ENCODE peak calls at places on chromosomes 13 and 19, in four cellular contexts. G, R, K and I are unnamed samples.

GRCh38 chr13:41352935-41353801 is 42.1 kb downstream of the NAA16 start:
- DNase-seq in K (no peak), R (peak), G (peak), I (peak)

GRCh38 chr19:47729799-47730520 is 15.4 kb upstream of the NOP53 start:
- DNase-seq in K (peak), G (peak), R (peak), I (peak)

GRCh38 chr13:98910501-98910951 is 67.3 kb downstream of the DOCK9 start:
- DNase-seq in R (peak), K (no peak), G (peak), I (no peak)

GRCh38 chr13:94311893-94312292 is 167.6 kb downstream of the DCT start:
- DNase-seq in K (no peak), G (no peak), R (no peak), I (no peak)

GRCh38 chr13:111893071-111893606 is 173.8 kb upstream of the SOX1 start:
- DNase-seq in K (peak), R (no peak), G (no peak), I (no peak)

GRCh38 chr13:62320129-62320724 is 904.6 kb upstream of the PCDH20 start:
- DNase-seq in R (peak), G (peak), K (no peak), I (no peak)

GRCh38 chr13:112103971-112104872 is 37.3 kb downstream of the SOX1 start:
- DNase-seq in R (no peak), K (no peak), G (no peak), I (peak)

GRCh38 chr19:41853768-41854167 is 6.3 kb upstream of the RPS19 start:
- DNase-seq in G (no peak), R (no peak), K (no peak), I (no peak)

GRCh38 chr13:44159633-44160279 is 213.9 kb upstream of the SERP2 start:
- DNase-seq in R (peak), G (no peak), K (no peak), I (no peak)

GRCh38 chr19:39563408-39563807 is 23.4 kb upstream of the EID2 start:
- DNase-seq in K (no peak), R (peak), G (peak), I (peak)

GRCh38 chr13:30266751-30267150 is 40.6 kb downstream of the KATNAL1 start:
- DNase-seq in G (no peak), R (no peak), K (no peak), I (no peak)

GRCh38 chr13:108496364-108497215 is 132.8 kb upstream of the MYO16 start:
- DNase-seq in R (no peak), K (no peak), G (peak), I (no peak)

GRCh38 chr19:48633148-48634035 is 3.8 kb downstream of the DBP start:
- DNase-seq in G (no peak), R (no peak), K (no peak), I (peak)

GRCh38 chr19:6527893-6528543 is 2.8 kb upstream of the TNFSF9 start:
- DNase-seq in R (no peak), G (no peak), K (no peak), I (no peak)

GRCh38 chr13:27341616-27342015 is 71.0 kb downstream of the RASL11A start:
- DNase-seq in K (no peak), R (no peak), G (peak), I (no peak)

GRCh38 chr19:17306285-17306714 is 628 bp downstream of the MRPL34 start:
- DNase-seq in G (no peak), R (peak), K (no peak), I (no peak)

GRCh38 chr19:33248553-33248953 is 22.9 kb upstream of the SLC7A10 start:
- DNase-seq in R (no peak), K (no peak), G (no peak), I (no peak)

DNA sequence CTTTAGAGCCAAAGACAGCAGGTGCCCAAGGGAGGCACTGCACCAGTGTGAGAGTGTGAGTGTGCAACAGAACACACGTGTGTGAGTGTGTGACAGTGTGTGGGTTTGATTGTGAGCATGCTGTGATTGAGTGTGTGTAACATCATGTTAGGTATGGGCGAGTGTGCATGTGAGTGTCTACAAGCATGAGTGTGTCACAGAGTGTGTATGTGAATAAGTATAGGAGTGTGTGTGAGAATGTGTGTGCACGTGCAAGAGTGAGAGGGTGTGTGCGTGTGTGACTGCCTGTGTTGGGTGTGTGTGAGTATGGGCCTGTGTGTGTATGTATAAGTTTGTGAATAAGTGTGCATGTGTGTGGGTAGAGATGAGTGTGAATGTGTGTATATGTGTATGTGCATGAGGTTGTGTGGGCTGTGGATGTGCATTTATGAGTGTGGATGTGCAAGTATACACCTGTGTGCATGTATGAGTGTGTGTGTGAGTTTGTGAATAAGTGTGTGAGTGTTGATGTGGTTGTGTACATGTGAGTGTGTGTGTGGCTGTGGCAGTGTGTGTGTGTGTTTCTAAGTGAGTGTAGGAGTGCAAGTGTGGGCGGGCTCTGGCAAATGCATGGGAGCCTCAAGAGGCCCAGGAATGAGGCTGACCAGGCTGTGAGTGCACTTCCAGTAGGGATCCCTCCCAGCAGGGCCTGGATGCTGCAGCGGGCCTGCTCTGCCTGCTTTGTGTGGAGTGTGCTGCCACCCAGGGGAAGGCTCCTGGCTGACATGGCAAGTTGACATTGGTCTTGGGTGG is 198.4 kb downstream of the COL4A1 start:
- DNase-seq in K (no peak), G (peak), R (peak), I (peak)
- TF ChIP-seq CTCF in K (no peak), G (peak), R (peak), I (peak)

GRCh38 chr13:84574851-84575250 is 692.6 kb upstream of the SLITRK1 start:
- DNase-seq in G (peak), R (peak), K (no peak), I (no peak)

GRCh38 chr13:84570831-84571230 is 688.6 kb upstream of the SLITRK1 start:
- DNase-seq in K (no peak), G (no peak), R (no peak), I (no peak)

GRCh38 chr13:84567848-84568247 is 685.6 kb upstream of the SLITRK1 start:
- DNase-seq in G (no peak), R (no peak), K (no peak), I (no peak)

DNA sequence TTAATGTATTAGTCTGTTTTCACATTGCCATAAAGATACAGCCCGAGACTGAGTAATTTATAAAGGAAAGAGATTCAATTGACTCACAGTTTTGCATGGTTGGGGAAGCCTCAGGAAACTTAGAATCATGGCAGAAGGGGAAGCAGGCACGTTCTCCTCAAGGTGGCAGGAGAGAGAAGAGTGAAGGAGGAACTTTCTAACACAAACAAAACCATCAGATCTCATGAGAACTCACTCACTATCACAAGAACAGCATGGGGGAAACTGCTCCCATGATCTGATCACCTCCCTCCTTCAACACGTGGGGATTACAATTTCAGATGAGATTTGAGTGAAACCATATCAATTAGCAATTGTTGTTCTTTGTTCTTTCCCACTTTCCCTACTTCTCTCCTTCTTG is 689.0 kb upstream of the SLITRK1 start:
- DNase-seq in K (no peak), G (no peak), R (no peak), I (no peak)
- TF ChIP-seq CTCF in K (no peak), G (no peak), R (no peak), I (no peak)

DNA sequence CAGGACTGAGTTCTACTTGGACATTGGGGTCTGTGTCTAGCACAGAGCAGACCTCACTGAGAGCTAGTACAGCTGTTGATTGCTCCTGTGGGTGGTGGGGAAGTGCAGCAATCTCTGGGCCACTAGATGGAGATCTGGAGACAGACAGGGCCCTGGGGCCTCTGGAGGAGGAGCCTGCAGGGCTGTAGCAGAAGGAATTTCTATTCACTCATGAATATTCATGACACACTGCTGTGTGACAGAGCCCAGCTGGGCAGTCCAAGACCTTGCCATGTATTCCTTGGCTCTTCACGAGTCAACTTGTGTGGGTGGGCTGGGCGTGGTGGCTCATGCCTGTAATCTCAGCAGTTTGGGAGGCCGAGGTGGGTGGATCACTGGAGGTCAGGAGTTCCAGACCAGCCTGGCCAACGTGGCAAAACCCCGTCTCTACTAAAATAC is 37.5 kb downstream of the SUGP2 start:
- DNase-seq in G (peak), K (no peak), R (peak), I (peak)
- TF ChIP-seq CTCF in G (peak), K (no peak), R (peak), I (peak)

GRCh38 chr13:59641261-59641660 is 522.5 kb downstream of the DIAPH3 start:
- DNase-seq in R (peak), K (no peak), G (no peak), I (no peak)
- TF ChIP-seq CTCF in R (peak), K (no peak), G (no peak), I (no peak)